ENCODE peak calls at places on chromosomes 12 and 14, in five cellular contexts. One of them, this sample, is unnamed.

GRCh38 chr14:100215330-100215885 is 23.5 kb upstream of the YY1 start:
- DNase-seq in transverse colon: no peak
- DNase-seq in IMR-90: no peak
- DNase-seq in right lobe of liver: no peak
- DNase-seq in body of pancreas: no peak
- DNase-seq in this sample: no peak

GRCh38 chr12:125329239-125330238 is 264.3 kb downstream of the AACS start:
- DNase-seq in right lobe of liver: no peak
- DNase-seq in transverse colon: no peak
- DNase-seq in IMR-90: no peak
- DNase-seq in body of pancreas: no peak
- DNase-seq in this sample: no peak

GRCh38 chr12:130658561-130658960 is 57.5 kb downstream of the RIMBP2 start:
- DNase-seq in IMR-90: no peak
- DNase-seq in right lobe of liver: no peak
- DNase-seq in body of pancreas: no peak
- DNase-seq in transverse colon: no peak
- DNase-seq in this sample: no peak

GRCh38 chr12:24709201-24709600 is 239.7 kb downstream of the BCAT1 start:
- DNase-seq in IMR-90: peak
- DNase-seq in transverse colon: no peak
- DNase-seq in right lobe of liver: no peak
- DNase-seq in body of pancreas: no peak
- DNase-seq in this sample: no peak

GRCh38 chr12:75587340-75588106 is 76.1 kb upstream of the KRR1 start:
- DNase-seq in IMR-90: peak
- DNase-seq in transverse colon: no peak
- DNase-seq in right lobe of liver: no peak
- DNase-seq in body of pancreas: no peak
- DNase-seq in this sample: no peak

GRCh38 chr12:69120331-69120730 is 119.0 kb upstream of the CPSF6 start:
- DNase-seq in body of pancreas: no peak
- DNase-seq in right lobe of liver: no peak
- DNase-seq in transverse colon: no peak
- DNase-seq in IMR-90: no peak
- DNase-seq in this sample: no peak

GRCh38 chr14:105059035-105059916 is 6.0 kb downstream of the GPR132 start:
- DNase-seq in transverse colon: no peak
- DNase-seq in right lobe of liver: peak
- DNase-seq in IMR-90: no peak
- DNase-seq in body of pancreas: peak
- DNase-seq in this sample: no peak

GRCh38 chr12:96985515-96986362 is 78.7 kb downstream of the NEDD1 start:
- DNase-seq in right lobe of liver: peak
- DNase-seq in IMR-90: no peak
- DNase-seq in transverse colon: peak
- DNase-seq in body of pancreas: peak
- DNase-seq in this sample: peak

GRCh38 chr12:96034631-96035282 is 630 bp downstream of the LTA4H start:
- DNase-seq in IMR-90: peak
- DNase-seq in body of pancreas: peak
- DNase-seq in transverse colon: peak
- DNase-seq in right lobe of liver: no peak
- DNase-seq in this sample: peak

GRCh38 chr12:18752280-18752920 is 14.5 kb downstream of the CAPZA3 start:
- DNase-seq in transverse colon: no peak
- DNase-seq in body of pancreas: no peak
- DNase-seq in IMR-90: peak
- DNase-seq in right lobe of liver: no peak
- DNase-seq in this sample: no peak

GRCh38 chr14:25118671-25119070 is 68.7 kb upstream of the STXBP6 start:
- DNase-seq in transverse colon: no peak
- DNase-seq in right lobe of liver: no peak
- DNase-seq in body of pancreas: no peak
- DNase-seq in IMR-90: no peak
- DNase-seq in this sample: no peak

GRCh38 chr12:82671673-82672195 is 15.0 kb upstream of the TMTC2 start:
- DNase-seq in right lobe of liver: no peak
- DNase-seq in IMR-90: no peak
- DNase-seq in transverse colon: no peak
- DNase-seq in body of pancreas: no peak
- DNase-seq in this sample: no peak

GRCh38 chr12:100133200-100133599 is 9.5 kb downstream of the BLTP3B start:
- DNase-seq in transverse colon: no peak
- DNase-seq in body of pancreas: no peak
- DNase-seq in IMR-90: no peak
- DNase-seq in right lobe of liver: no peak
- DNase-seq in this sample: no peak

GRCh38 chr14:104383088-104383805 is 196.3 kb upstream of the C14orf180 start:
- DNase-seq in right lobe of liver: no peak
- DNase-seq in IMR-90: no peak
- DNase-seq in transverse colon: no peak
- DNase-seq in body of pancreas: peak
- DNase-seq in this sample: no peak

GRCh38 chr12:116130431-116130830 is 147.1 kb downstream of the MED13L start:
- DNase-seq in transverse colon: no peak
- DNase-seq in body of pancreas: no peak
- DNase-seq in IMR-90: peak
- DNase-seq in right lobe of liver: no peak
- DNase-seq in this sample: no peak

GRCh38 chr14:61472025-61472672 is 150.8 kb downstream of the PRKCH start:
- DNase-seq in transverse colon: no peak
- DNase-seq in body of pancreas: no peak
- DNase-seq in right lobe of liver: peak
- DNase-seq in IMR-90: peak
- DNase-seq in this sample: peak

GRCh38 chr12:129887047-129887568 is 16.7 kb downstream of the TMEM132D start:
- DNase-seq in body of pancreas: no peak
- DNase-seq in right lobe of liver: no peak
- DNase-seq in transverse colon: no peak
- DNase-seq in IMR-90: no peak
- DNase-seq in this sample: no peak

GRCh38 chr14:58864751-58865519 is 227.2 kb downstream of the DACT1 start:
- DNase-seq in IMR-90: peak
- DNase-seq in body of pancreas: no peak
- DNase-seq in right lobe of liver: no peak
- DNase-seq in transverse colon: no peak
- DNase-seq in this sample: no peak

GRCh38 chr14:96166475-96167223 is 38.0 kb upstream of the BDKRB2 start:
- DNase-seq in transverse colon: no peak
- DNase-seq in IMR-90: peak
- DNase-seq in body of pancreas: no peak
- DNase-seq in right lobe of liver: no peak
- DNase-seq in this sample: no peak

GRCh38 chr12:116879509-116880212 is 1.6 kb downstream of the HRK start:
- DNase-seq in body of pancreas: no peak
- DNase-seq in transverse colon: peak
- DNase-seq in IMR-90: no peak
- DNase-seq in right lobe of liver: no peak
- DNase-seq in this sample: no peak

GRCh38 chr12:80045594-80045993 is 53.7 kb upstream of the OTOGL start:
- DNase-seq in right lobe of liver: no peak
- DNase-seq in IMR-90: peak
- DNase-seq in body of pancreas: no peak
- DNase-seq in transverse colon: no peak
- DNase-seq in this sample: no peak

GRCh38 chr12:90484130-90484529 is 470.8 kb downstream of the CCER1 start:
- DNase-seq in body of pancreas: no peak
- DNase-seq in transverse colon: no peak
- DNase-seq in IMR-90: no peak
- DNase-seq in right lobe of liver: no peak
- DNase-seq in this sample: no peak

DNA sequence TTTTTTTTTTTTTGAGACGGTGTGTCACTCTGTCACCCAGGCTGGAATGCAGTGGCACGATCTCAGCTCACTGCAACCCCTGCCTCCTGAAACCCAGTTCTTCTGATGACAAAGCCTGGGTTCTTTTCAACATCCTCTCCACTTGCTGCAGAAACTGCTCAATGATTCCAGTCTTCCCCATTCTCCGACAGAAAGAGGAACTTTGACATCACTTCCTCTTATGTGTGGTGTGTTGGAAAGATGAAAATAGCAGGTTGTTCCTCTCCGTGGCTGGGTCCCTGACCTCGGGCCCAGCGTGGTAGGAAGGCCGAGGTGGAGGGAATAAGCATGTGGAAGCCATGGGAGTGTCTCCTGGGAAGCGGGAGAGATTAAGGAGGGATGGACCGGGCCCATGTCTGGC is 198.3 kb downstream of the PHETA1 start:
- DNase-seq in IMR-90: no peak
- DNase-seq in transverse colon: no peak
- DNase-seq in right lobe of liver: no peak
- DNase-seq in body of pancreas: no peak
- DNase-seq in this sample: no peak
- TF ChIP-seq POLR2A in IMR-90: no peak
- TF ChIP-seq POLR2A in transverse colon: no peak
- TF ChIP-seq POLR2A in right lobe of liver: no peak
- TF ChIP-seq POLR2A in body of pancreas: no peak
- TF ChIP-seq POLR2A in this sample: no peak

DNA sequence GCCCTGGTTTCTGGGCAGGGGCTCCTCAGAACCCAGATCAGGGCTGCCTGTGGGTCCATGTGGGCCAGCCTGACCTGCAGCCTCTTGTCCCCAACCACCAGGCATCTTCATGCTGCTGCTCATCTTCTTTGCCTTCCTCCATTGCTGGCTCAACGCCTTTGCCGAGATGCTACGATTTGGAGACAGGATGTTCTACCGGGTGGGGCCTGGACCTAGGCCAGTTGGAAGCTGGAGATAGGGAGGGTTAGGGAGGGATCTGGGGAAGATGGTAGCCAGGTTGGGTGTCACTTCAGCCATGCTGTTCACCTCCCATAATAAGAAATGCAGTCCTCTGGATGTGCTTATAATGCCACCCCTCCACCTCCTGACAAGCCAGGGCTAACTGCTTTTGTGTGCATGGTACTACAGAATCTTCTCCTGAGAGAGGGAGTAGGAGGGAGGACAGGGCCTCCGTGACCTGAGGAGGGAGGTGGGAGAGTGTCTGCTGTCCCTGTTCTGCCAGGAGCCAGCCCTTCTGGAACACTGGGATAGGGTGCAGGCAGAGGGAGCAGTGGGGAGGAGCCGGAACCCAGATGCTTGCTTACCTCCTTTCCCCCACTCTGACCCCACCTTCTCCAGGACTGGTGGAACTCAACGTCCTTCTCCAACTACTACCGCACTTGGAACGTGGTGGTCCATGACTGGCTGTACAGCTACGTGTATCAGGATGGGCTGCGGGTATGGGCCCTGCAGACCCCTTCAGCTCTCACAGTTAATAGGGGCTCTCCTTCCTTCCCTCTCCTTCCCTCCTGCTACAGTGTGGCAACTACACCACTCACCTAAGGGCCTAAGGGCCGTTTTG is 17.6 kb downstream of the SOAT2 start:
- DNase-seq in body of pancreas: no peak
- DNase-seq in right lobe of liver: no peak
- DNase-seq in IMR-90: no peak
- DNase-seq in transverse colon: no peak
- DNase-seq in this sample: no peak
- TF ChIP-seq POLR2A in body of pancreas: no peak
- TF ChIP-seq POLR2A in right lobe of liver: no peak
- TF ChIP-seq POLR2A in IMR-90: no peak
- TF ChIP-seq POLR2A in transverse colon: no peak
- TF ChIP-seq POLR2A in this sample: no peak

DNA sequence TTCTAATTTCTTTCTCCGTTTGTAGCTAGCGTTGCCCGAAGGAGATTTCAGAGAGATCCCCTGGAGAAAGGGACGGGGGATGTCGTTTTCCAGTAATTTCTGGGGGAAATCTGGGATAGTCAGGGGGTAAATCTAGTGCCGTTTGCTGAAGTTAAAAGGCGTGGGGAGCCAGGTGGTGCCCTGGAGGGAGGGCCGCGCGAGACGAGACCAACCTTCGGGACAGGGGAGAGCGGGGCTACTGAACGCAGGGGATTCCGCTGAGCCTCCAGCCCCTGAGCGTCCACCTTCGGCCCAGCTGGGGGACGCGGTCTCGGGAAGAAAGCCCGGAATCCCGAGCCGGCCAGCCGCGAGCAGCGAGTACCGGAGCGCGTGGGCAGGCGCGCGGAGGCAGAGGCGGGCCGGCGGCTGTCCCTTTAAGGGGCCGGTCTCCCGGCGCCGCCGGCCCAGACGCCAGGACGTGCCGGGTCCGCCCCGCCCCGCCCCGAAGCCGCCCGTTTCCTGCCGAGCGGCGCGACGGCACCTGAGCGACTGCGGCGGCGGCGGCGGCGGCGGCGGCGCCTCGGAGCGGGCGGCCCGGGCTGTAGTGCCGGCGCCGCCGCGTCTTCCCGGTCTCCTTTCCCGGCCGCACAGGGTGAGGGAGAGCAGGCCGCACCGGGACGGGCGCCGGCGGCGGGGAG is at the start of gene KTN1:
- DNase-seq in right lobe of liver: peak
- DNase-seq in body of pancreas: peak
- DNase-seq in transverse colon: peak
- DNase-seq in IMR-90: peak
- DNase-seq in this sample: peak
- TF ChIP-seq POLR2A in right lobe of liver: peak
- TF ChIP-seq POLR2A in body of pancreas: peak
- TF ChIP-seq POLR2A in transverse colon: peak
- TF ChIP-seq POLR2A in IMR-90: peak
- TF ChIP-seq POLR2A in this sample: peak

GRCh38 chr12:6869049-6870021 is 2.0 kb downstream of the TPI1 start:
- DNase-seq in IMR-90: peak
- DNase-seq in transverse colon: peak
- DNase-seq in right lobe of liver: peak
- DNase-seq in body of pancreas: peak
- DNase-seq in this sample: peak

GRCh38 chr12:6868211-6869048 is 1.1 kb downstream of the TPI1 start:
- DNase-seq in right lobe of liver: no peak
- DNase-seq in body of pancreas: no peak
- DNase-seq in IMR-90: peak
- DNase-seq in transverse colon: no peak
- DNase-seq in this sample: no peak

GRCh38 chr12:6873094-6874006 is at the start of gene SPSB2:
- DNase-seq in transverse colon: peak
- DNase-seq in IMR-90: peak
- DNase-seq in body of pancreas: peak
- DNase-seq in right lobe of liver: peak
- DNase-seq in this sample: peak

GRCh38 chr12:6871052-6871957 is 1.8 kb downstream of the SPSB2 start:
- DNase-seq in transverse colon: peak
- DNase-seq in body of pancreas: no peak
- DNase-seq in right lobe of liver: no peak
- DNase-seq in IMR-90: no peak
- DNase-seq in this sample: peak

GRCh38 chr12:6872073-6873048 is 742 bp downstream of the SPSB2 start:
- DNase-seq in IMR-90: peak
- DNase-seq in right lobe of liver: peak
- DNase-seq in body of pancreas: peak
- DNase-seq in transverse colon: peak
- DNase-seq in this sample: peak
- TF ChIP-seq POLR2A in IMR-90: no peak
- TF ChIP-seq POLR2A in right lobe of liver: no peak
- TF ChIP-seq POLR2A in body of pancreas: no peak
- TF ChIP-seq POLR2A in transverse colon: no peak
- TF ChIP-seq POLR2A in this sample: peak

GRCh38 chr12:2551514-2551913 is 243.3 kb upstream of the FKBP4 start:
- DNase-seq in IMR-90: no peak
- DNase-seq in transverse colon: no peak
- DNase-seq in body of pancreas: no peak
- DNase-seq in right lobe of liver: no peak
- DNase-seq in this sample: no peak
- TF ChIP-seq POLR2A in IMR-90: no peak
- TF ChIP-seq POLR2A in transverse colon: no peak
- TF ChIP-seq POLR2A in body of pancreas: no peak
- TF ChIP-seq POLR2A in right lobe of liver: no peak
- TF ChIP-seq POLR2A in this sample: no peak